ENCODE peak calls at places on chromosomes 11 and 22, in eight cellular contexts. Y, K, S, F, O, Q, U and E are unnamed samples.

GRCh38 chr11:109697140-109697843 is 275.3 kb downstream of the C11orf87 start:
- DNase-seq in U (no peak), F (peak; percentile 32), O (no peak), K (no peak), Q (no peak), Y (peak; percentile 47), S (no peak), E (no peak)

GRCh38 chr11:114308689-114309089 is 12.5 kb downstream of the NNMT start:
- DNase-seq in K (no peak), Y (no peak), O (no peak), Q (no peak), F (no peak), S (no peak), U (no peak), E (no peak)

GRCh38 chr11:57567512-57568329 is at the start of gene UBE2L6:
- DNase-seq in K (peak; percentile 75), U (peak; percentile 85), Q (peak; percentile 21), F (peak; percentile 84), O (peak; percentile 75), S (peak; percentile 78), Y (peak; percentile 95), E (peak; percentile 47)

GRCh38 chr11:45089845-45090499 is 56.5 kb upstream of the PRDM11 start:
- DNase-seq in Q (no peak), K (no peak), S (no peak), Y (no peak), F (no peak), O (no peak), U (no peak), E (no peak)

GRCh38 chr11:82775736-82776346 is 42.2 kb upstream of the FAM181B start:
- DNase-seq in K (no peak), Y (no peak), S (no peak), Q (no peak), F (no peak), U (no peak), O (no peak), E (no peak)

GRCh38 chr22:33865248-33865647 is 55.0 kb downstream of the LARGE1 start:
- DNase-seq in U (no peak), S (no peak), K (no peak), F (no peak), O (no peak), Q (no peak), Y (no peak), E (no peak)

GRCh38 chr11:34790620-34791019 is 125.6 kb downstream of the APIP start:
- DNase-seq in F (no peak), K (no peak), U (no peak), O (no peak), S (no peak), Q (no peak), Y (no peak), E (no peak)

GRCh38 chr11:13260963-13261599 is 16.5 kb upstream of the BMAL1 start:
- DNase-seq in U (no peak), K (peak; percentile 57), S (no peak), Q (no peak), Y (no peak), F (peak; percentile 26), O (no peak), E (peak; percentile 20)

GRCh38 chr11:11316651-11317050 is 36.4 kb downstream of the CSNK2A3 start:
- DNase-seq in S (no peak), F (no peak), O (no peak), K (no peak), U (no peak), Y (no peak), Q (no peak), E (no peak)

GRCh38 chr11:19444231-19444630 is 203.5 kb upstream of the E2F8 start:
- DNase-seq in Y (no peak), K (no peak), U (no peak), F (no peak), Q (no peak), S (no peak), O (no peak), E (no peak)

GRCh38 chr11:128467041-128467440 is 120.3 kb downstream of the ETS1 start:
- DNase-seq in F (no peak), Q (no peak), O (no peak), U (no peak), Y (no peak), S (no peak), K (no peak), E (no peak)

DNA sequence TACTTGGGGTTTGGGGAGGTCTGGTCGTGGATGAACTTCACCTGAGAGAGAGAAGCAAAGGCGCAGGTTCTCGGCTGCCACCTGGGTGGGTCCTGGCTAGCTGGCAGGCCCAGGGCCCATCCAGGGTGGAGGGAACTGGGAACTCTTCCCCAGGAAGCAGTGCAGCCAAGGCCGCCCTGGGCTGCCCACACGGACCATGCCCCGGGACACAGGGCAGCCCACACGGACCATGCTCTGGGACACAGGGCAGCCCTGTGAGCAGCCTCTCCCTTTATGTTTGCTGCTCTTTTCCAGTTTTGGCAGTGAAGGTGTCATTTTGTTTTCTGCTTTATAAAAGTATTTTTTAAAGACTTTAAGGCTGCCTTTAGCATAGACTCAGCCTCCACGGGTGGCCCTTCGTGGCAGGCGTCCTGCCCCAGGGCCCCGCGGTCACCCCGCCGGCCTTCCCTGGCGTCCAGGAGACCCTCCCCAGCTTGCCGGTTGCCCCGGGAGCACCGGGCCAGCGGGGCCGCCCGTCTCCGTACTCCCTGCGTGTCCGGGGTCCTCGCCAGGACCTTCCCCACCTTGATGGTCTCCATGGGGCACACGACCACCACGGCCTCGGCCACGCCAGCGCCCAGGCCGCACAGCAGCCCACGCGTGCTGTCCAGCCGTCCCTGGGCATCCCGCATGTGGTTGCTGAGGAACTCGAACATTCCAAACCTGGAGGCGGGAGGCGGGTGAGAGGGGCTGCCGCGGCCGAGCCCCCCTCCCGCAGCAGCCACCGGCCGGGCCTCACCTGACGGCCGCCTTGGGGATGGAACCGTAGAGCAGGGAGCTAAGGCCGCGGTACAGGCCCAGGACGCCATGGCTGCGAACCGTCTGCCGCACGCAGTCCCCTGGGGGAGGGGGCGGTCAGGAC is 1.1 kb downstream of the SLC25A1 start:
- DNase-seq in Y (peak; percentile 83), K (no peak), Q (no peak), S (no peak), O (no peak), U (no peak), F (no peak), E (no peak)
- H3K27ac ChIP-seq in Y (peak overlapping the region; percentile 95), K (peak overlapping the region; percentile 89), Q (peak overlapping the region; percentile 99), S (peak overlapping the region; percentile 100), O (peak overlapping the region; percentile 88), U (peak overlapping the region; percentile 84), F (peak overlapping the region; percentile 95), E (peak overlapping the region; percentile 82)

DNA sequence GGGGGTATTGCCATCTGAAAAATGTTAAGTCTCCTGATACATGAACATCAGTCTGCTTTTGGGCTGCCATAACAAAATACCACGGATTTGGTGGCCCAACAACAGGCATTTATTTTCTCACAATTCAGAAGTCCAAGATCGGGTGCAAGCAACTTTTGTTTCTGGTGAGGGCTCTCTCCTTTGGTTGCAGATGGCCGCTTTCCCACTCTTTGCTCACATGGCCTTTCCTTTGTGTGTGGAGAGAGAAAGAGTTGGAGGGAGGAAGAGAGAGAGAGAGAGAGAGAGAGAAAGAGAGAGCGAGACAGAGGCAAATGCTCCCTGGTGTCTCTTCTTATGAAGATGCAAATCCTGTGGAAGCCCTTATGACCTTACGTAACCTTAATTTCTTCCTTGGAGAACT is 2.5 kb upstream of the KRTAP5-2 start:
- DNase-seq in Y (no peak), O (no peak), Q (no peak), F (no peak), U (no peak), S (no peak), K (no peak), E (no peak)
- H3K27me3 ChIP-seq in Y (no peaks in the 10 kb centered on the region), O (peaks cover 13% of the 10 kb centered on the region), Q (peaks cover 88% of the 10 kb centered on the region), F (no peaks in the 10 kb centered on the region), U (no peaks in the 10 kb centered on the region), S (no peaks in the 10 kb centered on the region), K (no peaks in the 10 kb centered on the region), E (no peaks in the 10 kb centered on the region)

GRCh38 chr22:22091400-22091878 is 108.9 kb upstream of the TOP3B start:
- DNase-seq in O (no peak), F (no peak), Y (no peak), S (no peak), Q (no peak), U (no peak), K (no peak), E (no peak)

GRCh38 chr22:22087854-22088657 is 105.5 kb upstream of the TOP3B start:
- DNase-seq in Y (no peak), F (no peak), O (no peak), Q (no peak), S (no peak), K (no peak), U (peak; percentile 53), E (no peak)

GRCh38 chr22:22090650-22091399 is 108.2 kb upstream of the TOP3B start:
- DNase-seq in O (no peak), Q (no peak), F (no peak), K (no peak), U (no peak), Y (no peak), S (no peak), E (no peak)

GRCh38 chr22:22088658-22089458 is 106.3 kb upstream of the TOP3B start:
- DNase-seq in S (no peak), Q (no peak), Y (no peak), O (no peak), F (no peak), K (no peak), U (no peak), E (no peak)

GRCh38 chr22:22089459-22090308 is 107.1 kb upstream of the TOP3B start:
- DNase-seq in Q (no peak), S (no peak), U (no peak), O (no peak), Y (no peak), F (no peak), K (no peak), E (no peak)
- TF ChIP-seq POLR2A in Q (no peak), S (no peak), U (no peak), O (no peak), Y (no peak), F (no peak), K (no peak), E (no peak)

GRCh38 chr22:39098026-39098425 is 982 bp downstream of the APOBEC3H start:
- DNase-seq in Y (no peak), K (no peak), S (no peak), O (no peak), F (peak; percentile 51), Q (no peak), U (no peak), E (no peak)

GRCh38 chr22:39101226-39101625 is 4.2 kb downstream of the APOBEC3H start:
- DNase-seq in K (no peak), F (no peak), O (no peak), Q (no peak), U (no peak), Y (no peak), S (no peak), E (no peak)

GRCh38 chr22:39097098-39098020 is at the start of gene APOBEC3H:
- DNase-seq in Y (no peak), Q (no peak), O (no peak), S (peak; percentile 32), K (no peak), F (peak; percentile 57), U (no peak), E (no peak)

GRCh38 chr22:39095971-39096370 is 1.1 kb upstream of the APOBEC3H start:
- DNase-seq in F (no peak), K (no peak), U (no peak), Y (no peak), O (no peak), Q (no peak), S (no peak), E (no peak)

DNA sequence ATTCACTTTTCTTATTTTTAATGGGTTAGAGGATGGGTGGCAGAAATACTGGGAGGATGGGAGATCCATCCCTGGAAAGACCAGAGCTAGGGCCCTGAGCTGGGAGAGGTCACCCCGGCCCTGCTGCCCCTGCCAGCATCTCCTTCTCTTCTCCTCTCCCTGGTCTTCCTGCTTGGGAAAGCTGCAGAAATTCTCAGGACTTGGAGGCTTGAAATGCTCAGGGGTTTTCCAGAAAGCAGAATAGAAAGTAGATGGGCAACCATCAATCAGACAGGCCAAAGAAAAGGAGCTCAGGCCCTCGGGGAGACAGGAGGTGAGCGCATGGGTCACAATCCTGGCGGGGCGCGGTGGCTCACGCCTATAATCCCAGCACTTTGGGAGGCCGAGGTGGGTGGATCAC is 1.5 kb downstream of the APOBEC3H start:
- DNase-seq in Q (no peak), K (no peak), U (no peak), S (no peak), O (no peak), Y (no peak), F (no peak), E (no peak)
- H3K27ac ChIP-seq in Q (peak overlapping the region; percentile 71), K (no peak overlapping the region), U (no peak overlapping the region), S (no peak overlapping the region), O (no peak overlapping the region), Y (peak overlapping the region; percentile 90), F (peak overlapping the region; percentile 31), E (no peak overlapping the region)